ENCODE peak calls at places on chromosome 17, in four cellular contexts. M is CD8-positive, alpha-beta T cell; Y is PC-3; V is upper lobe of right lung. O is an unnamed sample. For H3K4me1, the result is how much of the 10 kb centered on the place peaks cover.

GRCh38 chr17:21125862-21126261 is 902 bp upstream of the DHRS7B start:
- DNase-seq in M (peak), Y (no peak), V (no peak), O (peak)

GRCh38 chr17:48818361-48818841 is 1.4 kb upstream of the TTLL6 start:
- DNase-seq in M (no peak), Y (no peak), V (no peak), O (no peak)

GRCh38 chr17:32303861-32304288 is 38.1 kb downstream of the C17orf75 start:
- DNase-seq in M (no peak), Y (no peak), V (no peak), O (no peak)

GRCh38 chr17:34579017-34579946 is at the start of gene TMEM132E:
- DNase-seq in M (no peak), Y (no peak), V (peak), O (no peak)

GRCh38 chr17:78995022-78995760 is 14.4 kb downstream of the CANT1 start:
- DNase-seq in M (no peak), Y (no peak), V (peak), O (peak)

GRCh38 chr17:40850287-40850972 is 16.6 kb downstream of the KRT12 start:
- DNase-seq in M (no peak), Y (peak), V (no peak), O (no peak)

GRCh38 chr17:72409405-72410002 is 288.7 kb downstream of the SOX9 start:
- DNase-seq in M (no peak), Y (no peak), V (no peak), O (no peak)

GRCh38 chr17:44086364-44087311 is 16.1 kb downstream of the G6PC3 start:
- DNase-seq in M (no peak), Y (peak), V (no peak), O (no peak)

GRCh38 chr17:42340691-42341127 is 47.5 kb downstream of the STAT3 start:
- DNase-seq in M (no peak), Y (no peak), V (no peak), O (no peak)

GRCh38 chr17:32323784-32324590 is 18.0 kb downstream of the C17orf75 start:
- DNase-seq in M (no peak), Y (peak), V (no peak), O (peak)

GRCh38 chr17:17126131-17127110 is 79.7 kb downstream of the PLD6 start:
- DNase-seq in M (no peak), Y (no peak), V (no peak), O (no peak)

GRCh38 chr17:73586153-73586906 is 57.9 kb downstream of the SDK2 start:
- DNase-seq in M (no peak), Y (no peak), V (no peak), O (no peak)

GRCh38 chr17:65794572-65794971 is 233.1 kb upstream of the AXIN2 start:
- DNase-seq in M (no peak), Y (peak), V (no peak), O (no peak)

GRCh38 chr17:33651631-33652030 is 358.5 kb upstream of the ASIC2 start:
- DNase-seq in M (no peak), Y (peak), V (no peak), O (no peak)

GRCh38 chr17:30378191-30378796 is 433 bp upstream of the CPD start:
- DNase-seq in M (peak), Y (no peak), V (peak), O (peak)

GRCh38 chr17:30380643-30381419 is 2.1 kb downstream of the CPD start:
- DNase-seq in M (no peak), Y (no peak), V (no peak), O (no peak)

GRCh38 chr17:30378797-30379302 is at the start of gene CPD:
- DNase-seq in M (peak), Y (peak), V (peak), O (peak)

GRCh38 chr17:30380106-30380420 is 1.3 kb downstream of the CPD start:
- DNase-seq in M (no peak), Y (peak), V (no peak), O (no peak)

GRCh38 chr17:30379303-30380105 is 777 bp downstream of the CPD start:
- DNase-seq in M (no peak), Y (no peak), V (peak), O (peak)
- H3K4me1 ChIP-seq in M (half or more), Y (under half), V (under half), O (under half)

GRCh38 chr17:77145635-77146632 is 5.2 kb downstream of the SEC14L1 start:
- DNase-seq in M (no peak), Y (peak), V (peak), O (peak)

GRCh38 chr17:77148109-77148958 is 7.6 kb downstream of the SEC14L1 start:
- DNase-seq in M (no peak), Y (no peak), V (peak), O (no peak)

GRCh38 chr17:77145209-77145608 is 4.4 kb downstream of the SEC14L1 start:
- DNase-seq in M (no peak), Y (no peak), V (no peak), O (no peak)

GRCh38 chr17:77147357-77147801 is 6.6 kb downstream of the SEC14L1 start:
- DNase-seq in M (no peak), Y (no peak), V (peak), O (no peak)

DNA sequence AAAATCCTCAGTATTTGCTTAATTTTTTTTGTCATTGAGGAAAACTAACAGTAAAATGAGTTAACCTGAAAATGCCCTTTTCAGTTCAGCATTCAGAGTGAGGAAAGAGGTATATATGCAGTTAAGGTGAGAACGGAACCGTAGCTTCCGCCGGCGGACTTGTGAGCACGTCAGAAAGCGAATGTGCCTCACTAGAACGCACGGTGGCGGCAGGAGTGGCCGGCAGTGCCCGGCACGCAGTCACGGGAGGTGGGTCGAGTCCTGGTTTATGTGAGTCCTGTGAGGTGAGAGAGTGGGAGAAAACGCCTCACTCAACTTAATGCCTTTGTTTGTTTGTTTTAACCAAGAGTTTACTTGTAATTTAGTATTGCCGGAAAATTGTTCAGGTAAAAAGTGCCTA is 6.1 kb downstream of the SEC14L1 start:
- DNase-seq in M (no peak), Y (no peak), V (peak), O (peak)
- H3K4me1 ChIP-seq in M (under half), Y (under half), V (half or more), O (under half)

GRCh38 chr17:1558401-1558800 is 4.2 kb downstream of the PITPNA start:
- DNase-seq in M (no peak), Y (no peak), V (no peak), O (no peak)
- H3K4me1 ChIP-seq in M (under half), Y (under half), V (half or more), O (under half)

DNA sequence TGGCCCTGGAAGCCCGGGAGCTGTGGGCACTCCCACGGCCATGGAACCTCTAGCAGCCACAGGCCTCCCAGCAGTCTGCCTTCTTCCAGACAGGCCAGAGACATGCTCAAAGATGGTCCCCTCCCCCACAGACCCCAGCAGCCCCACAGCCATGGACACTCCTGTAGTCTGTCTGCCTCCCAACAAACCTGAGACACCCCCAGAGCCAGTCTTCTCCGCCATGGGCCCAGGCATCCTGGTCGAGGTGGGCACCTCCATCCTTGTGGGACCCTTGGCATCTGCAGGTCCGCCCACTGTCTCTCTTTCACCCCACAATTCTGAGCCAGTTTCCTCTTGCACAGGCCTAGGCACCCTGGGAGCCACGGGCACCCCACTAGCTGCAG is 3.1 kb downstream of the KIAA0753 start:
- DNase-seq in M (no peak), Y (no peak), V (no peak), O (no peak)
- H3K4me1 ChIP-seq in M (under half), Y (under half), V (under half), O (under half)

DNA sequence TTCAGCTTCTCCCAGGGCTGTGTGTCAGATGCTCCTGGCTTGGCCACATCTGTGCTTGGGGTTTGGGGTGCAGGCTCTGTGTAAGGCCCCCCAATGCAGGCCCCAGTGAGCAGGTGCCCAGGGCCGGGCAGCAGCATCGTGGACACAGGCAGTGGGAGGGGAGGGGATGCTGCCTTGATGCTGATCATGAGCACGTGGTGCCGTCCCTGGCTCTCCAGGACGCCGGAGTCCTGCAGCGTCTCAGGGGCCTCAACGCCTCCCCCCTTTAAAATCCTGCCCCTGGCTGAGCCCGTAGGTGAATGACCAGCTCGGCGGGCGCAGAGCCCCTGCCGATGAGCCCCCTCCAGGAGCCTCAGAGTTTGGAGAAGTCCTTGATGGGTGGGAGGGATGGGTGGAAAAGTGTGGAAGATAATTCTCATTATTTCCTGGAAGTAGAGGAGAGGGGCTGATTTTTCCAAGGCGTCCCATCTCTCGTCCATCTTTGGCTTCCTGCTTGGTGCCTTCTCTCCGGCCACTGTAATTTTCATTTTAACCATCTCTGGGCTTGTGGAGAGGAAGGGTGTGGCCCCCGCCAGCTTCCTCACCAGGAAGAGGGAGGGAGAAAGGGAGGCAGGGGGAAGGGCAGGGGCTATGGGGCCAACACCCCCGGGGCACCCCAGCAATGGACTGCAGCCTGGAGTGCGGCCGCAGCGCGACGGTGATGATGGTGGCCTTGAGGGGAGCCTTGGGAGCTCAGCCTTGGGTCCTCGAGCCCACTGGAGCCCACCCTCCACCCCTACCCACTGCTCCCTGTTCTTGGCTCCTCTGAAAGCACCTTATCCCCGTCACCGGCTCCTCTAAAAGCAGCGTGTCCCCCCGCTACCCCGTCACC is 9.3 kb downstream of the METRNL start:
- DNase-seq in M (no peak), Y (no peak), V (no peak), O (no peak)
- H3K4me1 ChIP-seq in M (under half), Y (under half), V (half or more), O (under half)

GRCh38 chr17:67785122-67785477 is 40.2 kb upstream of the BPTF start:
- DNase-seq in M (no peak), Y (no peak), V (no peak), O (no peak)
- H3K4me1 ChIP-seq in M (under half), Y (under half), V (under half), O (under half)

DNA sequence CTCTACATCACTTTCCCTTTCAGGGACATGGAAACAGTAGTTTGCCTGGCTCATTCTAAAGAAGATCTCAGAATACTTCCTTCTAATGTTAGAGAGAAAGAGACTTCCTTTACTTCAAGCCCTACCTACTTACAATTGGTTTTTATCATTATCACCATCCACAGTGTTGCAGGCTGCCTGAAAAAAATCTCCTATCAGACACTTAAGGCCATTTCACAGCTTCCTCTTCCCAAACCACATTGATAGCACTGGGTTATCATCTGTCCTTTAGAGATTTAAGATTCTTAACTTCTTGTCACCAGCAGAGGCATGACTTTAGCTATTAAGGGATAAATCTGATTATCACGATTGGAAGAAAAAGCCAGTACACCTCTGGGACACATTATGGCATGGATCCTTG is 178.5 kb upstream of the TBX2 start:
- DNase-seq in M (no peak), Y (no peak), V (no peak), O (no peak)
- H3K4me1 ChIP-seq in M (under half), Y (under half), V (under half), O (under half)